ENCODE peak calls at places on chromosomes 11 and 22, in six cellular contexts. One of them, this sample, is unnamed.

GRCh38 chr11:130359419-130359818 is 44.7 kb upstream of the ZBTB44 start:
- DNase-seq in GM12865: no peak
- DNase-seq in nephron progenitor cell: no peak
- DNase-seq in heart right ventricle: no peak
- DNase-seq in B cell: no peak
- DNase-seq in GM06990: no peak
- DNase-seq in this sample: no peak

GRCh38 chr22:41557401-41558240 is 3.2 kb upstream of the CSDC2 start:
- DNase-seq in GM12865: no peak
- DNase-seq in nephron progenitor cell: no peak
- DNase-seq in heart right ventricle: peak
- DNase-seq in B cell: no peak
- DNase-seq in GM06990: no peak
- DNase-seq in this sample: no peak

GRCh38 chr22:20550057-20550817 is 42.8 kb downstream of the MED15 start:
- DNase-seq in GM12865: no peak
- DNase-seq in nephron progenitor cell: no peak
- DNase-seq in heart right ventricle: no peak
- DNase-seq in B cell: no peak
- DNase-seq in GM06990: no peak
- DNase-seq in this sample: no peak

GRCh38 chr22:22219140-22219996 is 25.2 kb upstream of the VPREB1 start:
- DNase-seq in GM12865: no peak
- DNase-seq in nephron progenitor cell: no peak
- DNase-seq in heart right ventricle: no peak
- DNase-seq in B cell: no peak
- DNase-seq in GM06990: no peak
- DNase-seq in this sample: no peak

GRCh38 chr11:128632151-128632791 is 44.9 kb upstream of the ETS1 start:
- DNase-seq in GM12865: peak
- DNase-seq in nephron progenitor cell: peak
- DNase-seq in heart right ventricle: no peak
- DNase-seq in B cell: peak
- DNase-seq in GM06990: no peak
- DNase-seq in this sample: peak

GRCh38 chr11:34629711-34630110 is 8.8 kb downstream of the EHF start:
- DNase-seq in GM12865: no peak
- DNase-seq in nephron progenitor cell: no peak
- DNase-seq in heart right ventricle: no peak
- DNase-seq in B cell: no peak
- DNase-seq in GM06990: no peak
- DNase-seq in this sample: no peak

GRCh38 chr11:117823294-117823940 is 1.1 kb downstream of the FXYD2 start:
- DNase-seq in GM12865: peak
- DNase-seq in nephron progenitor cell: no peak
- DNase-seq in heart right ventricle: no peak
- DNase-seq in B cell: no peak
- DNase-seq in GM06990: no peak
- DNase-seq in this sample: no peak

GRCh38 chr22:20511578-20512259 is 4.3 kb downstream of the MED15 start:
- DNase-seq in GM12865: no peak
- DNase-seq in nephron progenitor cell: no peak
- DNase-seq in heart right ventricle: no peak
- DNase-seq in B cell: no peak
- DNase-seq in GM06990: no peak
- DNase-seq in this sample: no peak

GRCh38 chr11:13577881-13578280 is 82.1 kb upstream of the PTH start:
- DNase-seq in GM12865: no peak
- DNase-seq in nephron progenitor cell: no peak
- DNase-seq in heart right ventricle: no peak
- DNase-seq in B cell: no peak
- DNase-seq in GM06990: no peak
- DNase-seq in this sample: no peak

GRCh38 chr11:108324587-108324986 is 101.7 kb downstream of the ATM start:
- DNase-seq in GM12865: no peak
- DNase-seq in nephron progenitor cell: no peak
- DNase-seq in heart right ventricle: no peak
- DNase-seq in B cell: no peak
- DNase-seq in GM06990: no peak
- DNase-seq in this sample: no peak

GRCh38 chr22:46626911-46627805 is 7.0 kb downstream of the GRAMD4 start:
- DNase-seq in GM12865: no peak
- DNase-seq in nephron progenitor cell: peak
- DNase-seq in heart right ventricle: peak
- DNase-seq in B cell: no peak
- DNase-seq in GM06990: no peak
- DNase-seq in this sample: no peak

GRCh38 chr11:60900673-60901404 is 5.5 kb downstream of the PRPF19 start:
- DNase-seq in GM12865: no peak
- DNase-seq in nephron progenitor cell: no peak
- DNase-seq in heart right ventricle: no peak
- DNase-seq in B cell: no peak
- DNase-seq in GM06990: no peak
- DNase-seq in this sample: no peak

GRCh38 chr22:40855960-40856512 is 403 bp downstream of the ST13 start:
- DNase-seq in GM12865: peak
- DNase-seq in nephron progenitor cell: peak
- DNase-seq in heart right ventricle: no peak
- DNase-seq in B cell: peak
- DNase-seq in GM06990: peak
- DNase-seq in this sample: no peak

GRCh38 chr11:40241524-40242037 is 1217.9 kb downstream of the LRRC4C start:
- DNase-seq in GM12865: peak
- DNase-seq in nephron progenitor cell: peak
- DNase-seq in heart right ventricle: no peak
- DNase-seq in B cell: no peak
- DNase-seq in GM06990: no peak
- DNase-seq in this sample: no peak

GRCh38 chr22:30890689-30891442 is 77.7 kb downstream of the MORC2 start:
- DNase-seq in GM12865: peak
- DNase-seq in nephron progenitor cell: peak
- DNase-seq in heart right ventricle: no peak
- DNase-seq in B cell: peak
- DNase-seq in GM06990: no peak
- DNase-seq in this sample: peak

GRCh38 chr11:20055312-20055711 is 105.0 kb downstream of the DBX1 start:
- DNase-seq in GM12865: no peak
- DNase-seq in nephron progenitor cell: no peak
- DNase-seq in heart right ventricle: no peak
- DNase-seq in B cell: no peak
- DNase-seq in GM06990: no peak
- DNase-seq in this sample: no peak

GRCh38 chr22:18994780-18995711 is 59.0 kb upstream of the PRODH start:
- DNase-seq in GM12865: no peak
- DNase-seq in nephron progenitor cell: peak
- DNase-seq in heart right ventricle: no peak
- DNase-seq in B cell: no peak
- DNase-seq in GM06990: no peak
- DNase-seq in this sample: no peak

GRCh38 chr11:15006139-15006759 is 34.1 kb upstream of the CALCA start:
- DNase-seq in GM12865: peak
- DNase-seq in nephron progenitor cell: no peak
- DNase-seq in heart right ventricle: no peak
- DNase-seq in B cell: peak
- DNase-seq in GM06990: peak
- DNase-seq in this sample: no peak

GRCh38 chr22:26170795-26171194 is 1.5 kb downstream of the SEZ6L start:
- DNase-seq in GM12865: no peak
- DNase-seq in nephron progenitor cell: peak
- DNase-seq in heart right ventricle: peak
- DNase-seq in B cell: no peak
- DNase-seq in GM06990: no peak
- DNase-seq in this sample: no peak

GRCh38 chr11:97938789-97939188 is 1082.0 kb upstream of the CNTN5 start:
- DNase-seq in GM12865: no peak
- DNase-seq in nephron progenitor cell: no peak
- DNase-seq in heart right ventricle: no peak
- DNase-seq in B cell: no peak
- DNase-seq in GM06990: no peak
- DNase-seq in this sample: no peak

GRCh38 chr22:48496987-48497650 is 1330.6 kb downstream of the BRD1 start:
- DNase-seq in GM12865: no peak
- DNase-seq in nephron progenitor cell: peak
- DNase-seq in heart right ventricle: no peak
- DNase-seq in B cell: no peak
- DNase-seq in GM06990: no peak
- DNase-seq in this sample: no peak

GRCh38 chr11:102914238-102915043 is 39.7 kb upstream of the MMP12 start:
- DNase-seq in GM12865: peak
- DNase-seq in nephron progenitor cell: no peak
- DNase-seq in heart right ventricle: no peak
- DNase-seq in B cell: peak
- DNase-seq in GM06990: no peak
- DNase-seq in this sample: no peak
- TF ChIP-seq CTCF in GM12865: peak
- TF ChIP-seq CTCF in nephron progenitor cell: peak
- TF ChIP-seq CTCF in heart right ventricle: peak
- TF ChIP-seq CTCF in B cell: peak
- TF ChIP-seq CTCF in GM06990: peak
- TF ChIP-seq CTCF in this sample: no peak

GRCh38 chr11:133819114-133819513 is 26.2 kb downstream of the SPATA19 start:
- DNase-seq in GM12865: no peak
- DNase-seq in nephron progenitor cell: no peak
- DNase-seq in heart right ventricle: no peak
- DNase-seq in B cell: no peak
- DNase-seq in GM06990: no peak
- DNase-seq in this sample: no peak

GRCh38 chr11:133824593-133824992 is 20.7 kb downstream of the SPATA19 start:
- DNase-seq in GM12865: no peak
- DNase-seq in nephron progenitor cell: no peak
- DNase-seq in heart right ventricle: no peak
- DNase-seq in B cell: no peak
- DNase-seq in GM06990: no peak
- DNase-seq in this sample: no peak

GRCh38 chr11:133819916-133820315 is 25.4 kb downstream of the SPATA19 start:
- DNase-seq in GM12865: no peak
- DNase-seq in nephron progenitor cell: no peak
- DNase-seq in heart right ventricle: no peak
- DNase-seq in B cell: no peak
- DNase-seq in GM06990: no peak
- DNase-seq in this sample: no peak

GRCh38 chr11:133823211-133823610 is 22.1 kb downstream of the SPATA19 start:
- DNase-seq in GM12865: no peak
- DNase-seq in nephron progenitor cell: no peak
- DNase-seq in heart right ventricle: no peak
- DNase-seq in B cell: no peak
- DNase-seq in GM06990: no peak
- DNase-seq in this sample: no peak

DNA sequence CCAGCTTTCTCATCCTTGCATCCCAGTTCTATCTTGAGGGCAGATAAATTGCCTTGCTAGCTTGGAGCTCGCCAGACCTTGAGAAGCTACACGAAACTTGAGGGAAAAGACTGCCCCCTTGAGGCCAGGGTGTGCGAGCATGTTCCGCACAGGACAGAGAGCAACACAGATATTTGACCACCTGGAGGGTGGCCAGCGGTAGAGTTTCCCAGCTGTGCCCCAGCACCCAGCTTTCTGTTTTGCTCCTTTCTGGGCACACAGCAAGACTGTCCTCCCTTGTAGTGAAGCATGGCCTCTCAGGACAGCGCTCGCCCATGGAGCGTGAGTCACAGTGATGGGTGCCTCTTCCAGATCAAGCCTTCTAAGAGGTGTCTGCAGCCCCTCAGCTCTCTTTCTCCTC is 23.5 kb downstream of the SPATA19 start:
- DNase-seq in GM12865: peak
- DNase-seq in nephron progenitor cell: peak
- DNase-seq in heart right ventricle: peak
- DNase-seq in B cell: no peak
- DNase-seq in GM06990: no peak
- DNase-seq in this sample: no peak
- TF ChIP-seq CTCF in GM12865: peak
- TF ChIP-seq CTCF in nephron progenitor cell: peak
- TF ChIP-seq CTCF in heart right ventricle: peak
- TF ChIP-seq CTCF in B cell: peak
- TF ChIP-seq CTCF in GM06990: peak
- TF ChIP-seq CTCF in this sample: no peak

DNA sequence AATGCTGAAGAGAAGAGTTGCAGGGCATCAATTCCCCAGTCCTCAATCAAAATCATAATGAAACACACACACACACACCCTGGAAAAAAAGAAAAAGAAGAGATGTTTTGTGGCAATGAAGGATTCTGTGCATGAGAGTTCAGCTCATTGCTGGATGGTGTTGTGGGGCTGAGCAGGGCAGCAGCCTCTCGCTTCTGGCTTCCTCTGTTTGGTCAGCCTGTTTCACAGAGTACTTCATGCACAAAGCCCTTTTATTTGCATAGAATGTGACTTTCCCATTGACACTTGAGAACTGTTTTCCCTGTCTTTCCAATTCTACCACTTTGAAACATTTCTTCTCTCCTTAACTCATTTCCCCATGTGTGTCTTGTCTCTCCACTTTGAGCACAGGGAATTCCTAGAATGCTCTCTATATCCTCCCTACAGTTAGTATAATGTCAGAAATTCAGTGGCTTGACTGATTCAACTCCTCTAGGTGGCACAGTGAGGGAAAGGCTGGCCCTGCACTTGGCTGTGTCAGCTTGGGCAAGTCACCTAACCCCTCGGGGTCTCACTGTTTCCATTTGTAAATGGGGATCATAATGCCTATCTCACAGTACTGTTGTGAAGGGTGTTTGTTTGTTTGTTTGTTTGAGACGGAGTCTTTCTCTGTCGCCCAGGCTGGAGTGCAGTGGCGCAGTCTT is 25.4 kb upstream of the BSX start:
- DNase-seq in GM12865: no peak
- DNase-seq in nephron progenitor cell: no peak
- DNase-seq in heart right ventricle: no peak
- DNase-seq in B cell: no peak
- DNase-seq in GM06990: no peak
- DNase-seq in this sample: no peak
- TF ChIP-seq CTCF in GM12865: no peak
- TF ChIP-seq CTCF in nephron progenitor cell: no peak
- TF ChIP-seq CTCF in heart right ventricle: no peak
- TF ChIP-seq CTCF in B cell: no peak
- TF ChIP-seq CTCF in GM06990: no peak
- TF ChIP-seq CTCF in this sample: no peak

DNA sequence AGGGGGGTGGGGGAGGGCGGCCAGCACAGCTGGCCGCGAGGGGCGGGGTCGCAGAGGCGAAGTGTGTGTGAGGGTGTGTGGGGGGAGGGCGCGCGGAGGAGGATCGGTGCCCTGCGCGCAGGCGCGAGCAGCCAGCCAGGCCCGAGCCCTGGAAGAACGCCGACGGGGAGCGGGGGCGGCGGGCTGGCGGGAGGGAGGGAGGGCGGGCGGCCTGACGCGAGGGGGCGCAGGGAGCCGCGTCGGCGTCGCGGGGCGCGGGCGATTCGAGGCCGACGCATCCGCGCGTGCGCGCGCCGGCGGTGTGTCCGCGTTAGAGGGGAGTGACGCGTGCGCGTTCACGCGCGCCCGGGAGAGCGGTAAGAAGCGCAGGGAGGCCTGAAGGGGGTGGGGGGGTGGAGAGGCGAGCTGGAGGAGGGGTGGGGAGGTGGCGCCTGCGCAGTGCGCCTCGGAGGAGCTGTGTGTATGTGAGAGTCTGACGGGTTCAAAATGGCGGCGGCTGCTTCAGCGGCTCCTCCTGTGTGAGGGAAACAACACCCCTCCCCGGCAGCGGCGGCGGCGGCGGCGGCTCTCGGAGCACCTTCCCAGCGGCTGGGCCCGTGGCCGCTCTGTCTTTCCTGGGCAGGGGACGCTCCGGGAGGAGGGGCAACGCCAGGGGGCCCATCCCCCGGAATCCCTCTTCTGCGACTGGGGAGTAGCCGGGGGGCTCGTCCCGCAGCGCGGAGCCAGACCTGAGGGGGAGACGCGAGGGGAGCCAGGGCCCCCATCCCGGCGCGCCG is at the start of gene KDM2A:
- DNase-seq in GM12865: peak
- DNase-seq in nephron progenitor cell: peak
- DNase-seq in heart right ventricle: peak
- DNase-seq in B cell: peak
- DNase-seq in GM06990: peak
- DNase-seq in this sample: peak
- TF ChIP-seq CTCF in GM12865: peak
- TF ChIP-seq CTCF in nephron progenitor cell: no peak
- TF ChIP-seq CTCF in heart right ventricle: peak
- TF ChIP-seq CTCF in B cell: peak
- TF ChIP-seq CTCF in GM06990: no peak
- TF ChIP-seq CTCF in this sample: no peak

This sample was measured in CD4-positive, alpha-beta T cell.